ENCODE peak calls at places on chromosomes 2 and 18, in seven cellular contexts. A is breast epithelium; C is left ventricle myocardium inferior; L is effector memory CD8-positive, alpha-beta T cell; Q is GM04504; O is endothelial cell; K is COR-L47. V is an unnamed sample.

GRCh38 chr2:191713837-191714236 is 35.9 kb downstream of the NABP1 start:
- DNase-seq in A (no peak), C (no peak), L (no peak), Q (no peak), O (no peak), K (no peak), V (no peak)

GRCh38 chr18:33404244-33404873 is 36.2 kb downstream of the CCDC178 start:
- DNase-seq in A (no peak), C (no peak), L (no peak), Q (no peak), O (no peak), K (no peak), V (no peak)

GRCh38 chr2:31524592-31524991 is 56.1 kb downstream of the SRD5A2 start:
- DNase-seq in A (no peak), C (no peak), L (no peak), Q (no peak), O (no peak), K (no peak), V (no peak)

GRCh38 chr2:146944601-146945000 is 900.2 kb upstream of the ACVR2A start:
- DNase-seq in A (no peak), C (no peak), L (no peak), Q (no peak), O (no peak), K (no peak), V (no peak)

GRCh38 chr2:119293254-119293653 is 69.6 kb downstream of the STEAP3 start:
- DNase-seq in A (no peak), C (no peak), L (no peak), Q (no peak), O (no peak), K (no peak), V (no peak)

GRCh38 chr2:46999857-47000678 is 84.5 kb upstream of the MCFD2 start:
- DNase-seq in A (no peak), C (no peak), L (no peak), Q (no peak), O (no peak), K (no peak), V (no peak)

GRCh38 chr2:165624139-165624803 is 154.8 kb downstream of the CSRNP3 start:
- DNase-seq in A (no peak), C (no peak), L (no peak), Q (no peak), O (no peak), K (no peak), V (no peak)

GRCh38 chr2:86788172-86788571 is 2.5 kb downstream of the CD8A start:
- DNase-seq in A (no peak), C (peak), L (no peak), Q (no peak), O (no peak), K (no peak), V (no peak)

GRCh38 chr2:66539452-66539851 is 104.5 kb downstream of the MEIS1 start:
- DNase-seq in A (no peak), C (no peak), L (no peak), Q (no peak), O (no peak), K (no peak), V (no peak)